ENCODE peak calls at places on chromosomes 13 and 19, in eight cellular contexts. One of them, this sample, is unnamed.

GRCh38 chr13:91661692-91662490 is 263.5 kb downstream of the GPC5 start:
- DNase-seq in breast epithelium: no peak
- DNase-seq in body of pancreas: no peak
- DNase-seq in gastrocnemius medialis: no peak
- DNase-seq in ascending aorta: no peak
- DNase-seq in uterus: no peak
- DNase-seq in fibroblast of lung: no peak
- DNase-seq in PC-3: no peak
- DNase-seq in this sample: no peak

GRCh38 chr13:32370805-32371204 is 55.5 kb downstream of the BRCA2 start:
- DNase-seq in breast epithelium: no peak
- DNase-seq in PC-3: no peak
- DNase-seq in gastrocnemius medialis: no peak
- DNase-seq in fibroblast of lung: no peak
- DNase-seq in ascending aorta: no peak
- DNase-seq in uterus: no peak
- DNase-seq in body of pancreas: no peak
- DNase-seq in this sample: no peak

GRCh38 chr13:54536112-54536511 is 1507.5 kb downstream of the OLFM4 start:
- DNase-seq in breast epithelium: no peak
- DNase-seq in gastrocnemius medialis: no peak
- DNase-seq in body of pancreas: no peak
- DNase-seq in ascending aorta: no peak
- DNase-seq in fibroblast of lung: no peak
- DNase-seq in uterus: no peak
- DNase-seq in PC-3: peak; percentile 2
- DNase-seq in this sample: no peak

GRCh38 chr13:112697756-112698655 is 8.2 kb downstream of the ATP11A start:
- DNase-seq in uterus: no peak
- DNase-seq in ascending aorta: no peak
- DNase-seq in breast epithelium: no peak
- DNase-seq in body of pancreas: no peak
- DNase-seq in PC-3: no peak
- DNase-seq in fibroblast of lung: no peak
- DNase-seq in gastrocnemius medialis: no peak
- DNase-seq in this sample: no peak

GRCh38 chr13:27355894-27356293 is 68.5 kb upstream of the GTF3A start:
- DNase-seq in fibroblast of lung: no peak
- DNase-seq in ascending aorta: no peak
- DNase-seq in gastrocnemius medialis: no peak
- DNase-seq in breast epithelium: no peak
- DNase-seq in body of pancreas: no peak
- DNase-seq in PC-3: no peak
- DNase-seq in uterus: no peak
- DNase-seq in this sample: no peak

GRCh38 chr19:33447336-33448158 is 74.0 kb downstream of the CEBPG start:
- DNase-seq in fibroblast of lung: no peak
- DNase-seq in gastrocnemius medialis: no peak
- DNase-seq in body of pancreas: no peak
- DNase-seq in ascending aorta: no peak
- DNase-seq in uterus: no peak
- DNase-seq in PC-3: no peak
- DNase-seq in breast epithelium: no peak
- DNase-seq in this sample: peak; percentile 47

GRCh38 chr13:33125821-33126570 is 109.8 kb downstream of the KL start:
- DNase-seq in uterus: peak; percentile 86
- DNase-seq in breast epithelium: peak; percentile 45
- DNase-seq in body of pancreas: peak; percentile 29
- DNase-seq in gastrocnemius medialis: peak; percentile 81
- DNase-seq in fibroblast of lung: peak; percentile 95
- DNase-seq in ascending aorta: no peak
- DNase-seq in PC-3: peak; percentile 90
- DNase-seq in this sample: peak; percentile 78

GRCh38 chr19:16897572-16898056 is 8.8 kb downstream of the F2RL3 start:
- DNase-seq in gastrocnemius medialis: no peak
- DNase-seq in body of pancreas: no peak
- DNase-seq in ascending aorta: no peak
- DNase-seq in uterus: peak; percentile 54
- DNase-seq in fibroblast of lung: no peak
- DNase-seq in breast epithelium: no peak
- DNase-seq in PC-3: no peak
- DNase-seq in this sample: no peak

GRCh38 chr19:17565611-17566010 is 10.2 kb downstream of the COLGALT1 start:
- DNase-seq in body of pancreas: no peak
- DNase-seq in ascending aorta: no peak
- DNase-seq in gastrocnemius medialis: no peak
- DNase-seq in uterus: no peak
- DNase-seq in PC-3: peak; percentile 15
- DNase-seq in fibroblast of lung: no peak
- DNase-seq in breast epithelium: no peak
- DNase-seq in this sample: no peak

GRCh38 chr13:32019612-32020233 is 11.9 kb upstream of the FRY start:
- DNase-seq in PC-3: peak; percentile 49
- DNase-seq in uterus: peak; percentile 62
- DNase-seq in breast epithelium: no peak
- DNase-seq in ascending aorta: no peak
- DNase-seq in body of pancreas: peak; percentile 26
- DNase-seq in fibroblast of lung: peak; percentile 86
- DNase-seq in gastrocnemius medialis: peak; percentile 8
- DNase-seq in this sample: no peak

GRCh38 chr19:36849701-36850645 is 703 bp upstream of the ZNF345 start:
- DNase-seq in PC-3: peak; percentile 58
- DNase-seq in uterus: peak; percentile 90
- DNase-seq in fibroblast of lung: peak; percentile 90
- DNase-seq in ascending aorta: peak; percentile 80
- DNase-seq in gastrocnemius medialis: peak; percentile 85
- DNase-seq in body of pancreas: peak; percentile 87
- DNase-seq in breast epithelium: peak; percentile 85
- DNase-seq in this sample: peak; percentile 95

GRCh38 chr13:93709511-93710244 is 483.1 kb downstream of the GPC6 start:
- DNase-seq in ascending aorta: no peak
- DNase-seq in breast epithelium: no peak
- DNase-seq in gastrocnemius medialis: no peak
- DNase-seq in uterus: no peak
- DNase-seq in body of pancreas: no peak
- DNase-seq in PC-3: no peak
- DNase-seq in fibroblast of lung: no peak
- DNase-seq in this sample: no peak

GRCh38 chr19:41323023-41323422 is 13.1 kb downstream of the CCDC97 start:
- DNase-seq in PC-3: no peak
- DNase-seq in gastrocnemius medialis: no peak
- DNase-seq in body of pancreas: no peak
- DNase-seq in breast epithelium: no peak
- DNase-seq in uterus: peak; percentile 62
- DNase-seq in fibroblast of lung: peak; percentile 88
- DNase-seq in ascending aorta: no peak
- DNase-seq in this sample: no peak

GRCh38 chr19:45100202-45100600 is 7.2 kb downstream of the PPP1R37 start:
- DNase-seq in fibroblast of lung: no peak
- DNase-seq in ascending aorta: no peak
- DNase-seq in uterus: no peak
- DNase-seq in gastrocnemius medialis: no peak
- DNase-seq in PC-3: no peak
- DNase-seq in body of pancreas: no peak
- DNase-seq in breast epithelium: no peak
- DNase-seq in this sample: no peak

GRCh38 chr19:45100797-45101196 is 7.8 kb downstream of the PPP1R37 start:
- DNase-seq in breast epithelium: no peak
- DNase-seq in uterus: no peak
- DNase-seq in PC-3: no peak
- DNase-seq in fibroblast of lung: peak; percentile 33
- DNase-seq in body of pancreas: no peak
- DNase-seq in ascending aorta: no peak
- DNase-seq in gastrocnemius medialis: no peak
- DNase-seq in this sample: no peak

GRCh38 chr19:45098521-45099464 is 5.8 kb downstream of the PPP1R37 start:
- DNase-seq in uterus: no peak
- DNase-seq in gastrocnemius medialis: peak; percentile 59
- DNase-seq in ascending aorta: no peak
- DNase-seq in body of pancreas: no peak
- DNase-seq in fibroblast of lung: peak; percentile 63
- DNase-seq in PC-3: no peak
- DNase-seq in breast epithelium: no peak
- DNase-seq in this sample: no peak

GRCh38 chr19:45097776-45098520 is 5.0 kb downstream of the PPP1R37 start:
- DNase-seq in fibroblast of lung: peak; percentile 92
- DNase-seq in uterus: peak; percentile 50
- DNase-seq in gastrocnemius medialis: peak; percentile 90
- DNase-seq in breast epithelium: peak; percentile 71
- DNase-seq in PC-3: peak; percentile 87
- DNase-seq in ascending aorta: no peak
- DNase-seq in body of pancreas: no peak
- DNase-seq in this sample: no peak

GRCh38 chr19:45099465-45100201 is 6.7 kb downstream of the PPP1R37 start:
- DNase-seq in fibroblast of lung: peak; percentile 52
- DNase-seq in gastrocnemius medialis: no peak
- DNase-seq in uterus: no peak
- DNase-seq in PC-3: no peak
- DNase-seq in breast epithelium: no peak
- DNase-seq in body of pancreas: no peak
- DNase-seq in ascending aorta: no peak
- DNase-seq in this sample: no peak
- H3K4me1 ChIP-seq in fibroblast of lung: peaks cover 45% of the 10 kb centered on the region
- H3K4me1 ChIP-seq in gastrocnemius medialis: peaks cover 89% of the 10 kb centered on the region
- H3K4me1 ChIP-seq in uterus: peaks cover 28% of the 10 kb centered on the region
- H3K4me1 ChIP-seq in PC-3: peaks cover 27% of the 10 kb centered on the region
- H3K4me1 ChIP-seq in breast epithelium: peaks cover 54% of the 10 kb centered on the region
- H3K4me1 ChIP-seq in body of pancreas: peaks cover 97% of the 10 kb centered on the region
- H3K4me1 ChIP-seq in ascending aorta: peaks cover 3% of the 10 kb centered on the region
- H3K4me1 ChIP-seq in this sample: peaks cover 47% of the 10 kb centered on the region

DNA sequence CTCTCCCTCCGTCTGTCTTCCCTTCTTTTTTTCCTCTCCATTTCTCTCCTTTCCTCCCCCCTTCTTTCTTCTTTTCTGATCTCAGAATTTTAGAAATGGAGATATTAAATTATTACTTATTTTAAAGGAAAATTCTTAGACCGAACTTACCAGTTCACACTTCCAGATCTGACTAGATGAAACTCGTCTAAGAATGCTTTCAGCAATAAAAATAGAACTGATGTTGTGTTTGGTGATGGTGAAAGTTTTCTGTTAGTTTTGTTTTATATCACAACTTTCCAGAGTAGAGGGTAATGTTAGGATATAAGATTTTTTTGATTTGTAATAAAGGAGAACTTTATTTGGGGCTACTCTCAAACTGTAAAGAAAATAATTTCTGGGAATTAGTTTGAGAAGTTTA is 29.9 kb downstream of the UCHL3 start:
- DNase-seq in ascending aorta: no peak
- DNase-seq in PC-3: no peak
- DNase-seq in breast epithelium: no peak
- DNase-seq in gastrocnemius medialis: no peak
- DNase-seq in fibroblast of lung: no peak
- DNase-seq in uterus: no peak
- DNase-seq in body of pancreas: no peak
- DNase-seq in this sample: no peak
- TF ChIP-seq CTCF in ascending aorta: no peak
- TF ChIP-seq CTCF in PC-3: no peak
- TF ChIP-seq CTCF in breast epithelium: no peak
- TF ChIP-seq CTCF in gastrocnemius medialis: no peak
- TF ChIP-seq CTCF in fibroblast of lung: no peak
- TF ChIP-seq CTCF in uterus: no peak
- TF ChIP-seq CTCF in body of pancreas: no peak
- TF ChIP-seq CTCF in this sample: no peak

GRCh38 chr13:51583875-51584730 is at the start of gene WDFY2:
- DNase-seq in fibroblast of lung: peak; percentile 100
- DNase-seq in uterus: peak; percentile 100
- DNase-seq in breast epithelium: peak; percentile 100
- DNase-seq in gastrocnemius medialis: peak; percentile 100
- DNase-seq in body of pancreas: peak; percentile 100
- DNase-seq in ascending aorta: peak; percentile 99
- DNase-seq in PC-3: peak; percentile 98
- DNase-seq in this sample: peak; percentile 100

GRCh38 chr13:51583469-51583874 is 790 bp upstream of the WDFY2 start:
- DNase-seq in uterus: no peak
- DNase-seq in body of pancreas: no peak
- DNase-seq in fibroblast of lung: no peak
- DNase-seq in gastrocnemius medialis: no peak
- DNase-seq in breast epithelium: no peak
- DNase-seq in PC-3: no peak
- DNase-seq in ascending aorta: no peak
- DNase-seq in this sample: no peak

GRCh38 chr13:51584731-51585191 is 499 bp downstream of the WDFY2 start:
- DNase-seq in body of pancreas: no peak
- DNase-seq in ascending aorta: no peak
- DNase-seq in PC-3: peak; percentile 48
- DNase-seq in fibroblast of lung: peak; percentile 45
- DNase-seq in uterus: peak; percentile 61
- DNase-seq in breast epithelium: peak; percentile 55
- DNase-seq in gastrocnemius medialis: peak; percentile 6
- DNase-seq in this sample: peak; percentile 54

GRCh38 chr13:51585696-51586095 is 1.4 kb downstream of the WDFY2 start:
- DNase-seq in breast epithelium: no peak
- DNase-seq in ascending aorta: no peak
- DNase-seq in uterus: no peak
- DNase-seq in body of pancreas: no peak
- DNase-seq in fibroblast of lung: no peak
- DNase-seq in PC-3: peak; percentile 65
- DNase-seq in gastrocnemius medialis: no peak
- DNase-seq in this sample: no peak

DNA sequence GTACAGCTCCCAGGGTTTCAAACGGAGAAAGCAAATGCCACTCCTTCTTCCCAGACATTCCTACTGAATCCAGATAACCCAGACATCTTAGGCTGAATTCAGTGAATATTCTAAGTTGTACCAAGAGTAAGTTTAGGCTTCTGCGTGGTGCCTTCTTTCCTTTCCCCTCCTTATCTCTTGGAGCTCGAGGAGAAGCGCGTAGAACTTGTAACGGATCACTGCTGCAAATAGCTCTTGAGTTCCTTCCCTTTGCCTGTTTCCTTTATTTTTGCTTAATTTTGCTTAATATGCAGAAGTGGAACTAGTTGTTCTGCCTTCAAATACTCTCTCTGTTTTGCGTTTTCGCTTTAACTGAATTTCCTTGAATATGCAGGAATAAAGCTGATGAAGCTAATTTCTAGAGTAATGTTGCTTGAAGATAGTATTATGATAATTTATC is 991 bp downstream of the WDFY2 start:
- DNase-seq in ascending aorta: no peak
- DNase-seq in fibroblast of lung: peak; percentile 40
- DNase-seq in uterus: no peak
- DNase-seq in PC-3: no peak
- DNase-seq in breast epithelium: no peak
- DNase-seq in gastrocnemius medialis: no peak
- DNase-seq in body of pancreas: no peak
- DNase-seq in this sample: no peak
- H3K4me1 ChIP-seq in ascending aorta: no peaks in the 10 kb centered on the region
- H3K4me1 ChIP-seq in fibroblast of lung: peaks cover 13% of the 10 kb centered on the region
- H3K4me1 ChIP-seq in uterus: peaks cover 2% of the 10 kb centered on the region
- H3K4me1 ChIP-seq in PC-3: peaks cover 29% of the 10 kb centered on the region
- H3K4me1 ChIP-seq in breast epithelium: peaks cover 7% of the 10 kb centered on the region
- H3K4me1 ChIP-seq in gastrocnemius medialis: peaks cover 12% of the 10 kb centered on the region
- H3K4me1 ChIP-seq in body of pancreas: peaks cover 49% of the 10 kb centered on the region
- H3K4me1 ChIP-seq in this sample: peaks cover 47% of the 10 kb centered on the region

DNA sequence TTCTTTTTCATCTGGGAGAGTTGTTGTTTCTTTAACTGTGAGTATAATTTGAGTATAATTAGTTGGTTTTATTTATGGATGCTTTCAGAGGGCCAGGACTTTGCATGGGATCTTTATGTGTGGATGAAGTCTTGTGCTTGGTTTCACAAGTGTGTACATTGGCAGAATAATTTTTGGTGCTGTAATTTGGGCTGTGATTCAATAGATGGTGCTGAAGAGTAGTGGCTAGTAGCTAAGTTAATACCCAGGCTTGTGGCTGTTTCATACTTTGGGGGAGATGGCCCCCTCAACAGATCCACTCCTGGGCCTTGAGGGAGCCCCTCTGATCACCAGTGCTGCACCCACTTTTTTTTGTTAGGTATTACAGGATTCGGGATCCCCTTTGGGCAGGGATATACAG is 1142.4 kb downstream of the SLITRK1 start:
- DNase-seq in PC-3: peak; percentile 28
- DNase-seq in breast epithelium: no peak
- DNase-seq in gastrocnemius medialis: no peak
- DNase-seq in uterus: no peak
- DNase-seq in body of pancreas: no peak
- DNase-seq in fibroblast of lung: peak; percentile 25
- DNase-seq in ascending aorta: no peak
- DNase-seq in this sample: no peak
- TF ChIP-seq CTCF in PC-3: peak; percentile 54
- TF ChIP-seq CTCF in breast epithelium: no peak
- TF ChIP-seq CTCF in gastrocnemius medialis: no peak
- TF ChIP-seq CTCF in uterus: no peak
- TF ChIP-seq CTCF in body of pancreas: no peak
- TF ChIP-seq CTCF in fibroblast of lung: peak; percentile 43
- TF ChIP-seq CTCF in ascending aorta: no peak
- TF ChIP-seq CTCF in this sample: no peak